ENCODE peak calls at places on chromosome 10, in eight cellular contexts. B is activated naive CD4-positive, alpha-beta T cell; Z is nucleus accumbens; G is AG10803; E is RCC 7860; W is RWPE1; J is COLO829; L is Kasumi-1. H is an unnamed sample.

GRCh38 chr10:80443531-80443974 is 10.6 kb upstream of the TSPAN14 start:
- DNase-seq in B (no peak), Z (no peak), G (peak; percentile 35), E (peak; percentile 54), W (no peak), J (peak; percentile 65), L (peak; percentile 63), H (no peak)

GRCh38 chr10:120776442-120776841 is 74.7 kb upstream of the WDR11 start:
- DNase-seq in B (no peak), Z (no peak), G (no peak), E (no peak), W (no peak), J (no peak), L (no peak), H (no peak)

GRCh38 chr10:86579883-86580548 is 58.4 kb upstream of the WAPL start:
- DNase-seq in B (no peak), Z (peak; percentile 49), G (no peak), E (no peak), W (no peak), J (no peak), L (no peak), H (no peak)

GRCh38 chr10:61411651-61412050 is 41.5 kb downstream of the TMEM26 start:
- DNase-seq in B (no peak), Z (no peak), G (no peak), E (no peak), W (no peak), J (peak; percentile 3), L (no peak), H (no peak)

GRCh38 chr10:34761443-34761842 is 53.7 kb downstream of the PARD3 start:
- DNase-seq in B (no peak), Z (no peak), G (peak; percentile 38), E (no peak), W (no peak), J (peak; percentile 53), L (no peak), H (no peak)

GRCh38 chr10:93403741-93404354 is 78.3 kb downstream of the MYOF start:
- DNase-seq in B (no peak), Z (no peak), G (no peak), E (no peak), W (no peak), J (no peak), L (no peak), H (no peak)

GRCh38 chr10:106980711-106981460 is 183.6 kb downstream of the SORCS1 start:
- DNase-seq in B (no peak), Z (no peak), G (no peak), E (no peak), W (no peak), J (no peak), L (peak; percentile 18), H (no peak)

GRCh38 chr10:18886102-18886501 is 162.5 kb upstream of the MALRD1 start:
- DNase-seq in B (no peak), Z (no peak), G (no peak), E (peak; percentile 53), W (no peak), J (no peak), L (no peak), H (no peak)

GRCh38 chr10:80500572-80501380 is 36.9 kb upstream of the SH2D4B start:
- DNase-seq in B (no peak), Z (no peak), G (no peak), E (peak; percentile 36), W (no peak), J (no peak), L (peak; percentile 47), H (no peak)

GRCh38 chr10:90674927-90675326 is 182.9 kb downstream of the HTR7 start:
- DNase-seq in B (no peak), Z (no peak), G (peak; percentile 80), E (no peak), W (peak; percentile 48), J (no peak), L (no peak), H (no peak)

GRCh38 chr10:28215930-28216329 is 86.9 kb downstream of the MPP7 start:
- DNase-seq in B (no peak), Z (no peak), G (no peak), E (no peak), W (no peak), J (no peak), L (no peak), H (no peak)

GRCh38 chr10:94358480-94358879 is 4.3 kb downstream of the NOC3L start:
- DNase-seq in B (no peak), Z (no peak), G (peak; percentile 91), E (peak; percentile 88), W (peak; percentile 81), J (peak; percentile 35), L (no peak), H (peak; percentile 91)

GRCh38 chr10:35562427-35562826 is 42.7 kb upstream of the GJD4 start:
- DNase-seq in B (no peak), Z (no peak), G (no peak), E (no peak), W (no peak), J (no peak), L (no peak), H (no peak)

GRCh38 chr10:14330390-14331071 is at the start of gene FRMD4A:
- DNase-seq in B (no peak), Z (no peak), G (no peak), E (peak; percentile 47), W (no peak), J (no peak), L (no peak), H (no peak)

GRCh38 chr10:132674311-132674710 is 111.6 kb downstream of the NKX6-2 start:
- DNase-seq in B (no peak), Z (no peak), G (peak; percentile 22), E (no peak), W (no peak), J (no peak), L (no peak), H (peak; percentile 20)

H was measured in myocyte.